ENCODE peak calls at places on chromosomes 16 and 17, in four cellular contexts. U, Y, C and X are unnamed samples.

GRCh38 chr17:64148017-64148631 is 18.2 kb upstream of the ERN1 start:
- DNase-seq in U (no peak), Y (no peak), C (peak; percentile 41), X (no peak)

GRCh38 chr16:55250641-55251550 is 73.1 kb upstream of the IRX6 start:
- DNase-seq in U (no peak), Y (no peak), C (no peak), X (no peak)

GRCh38 chr16:83356266-83356665 is 451.5 kb upstream of the HSBP1 start:
- DNase-seq in U (no peak), Y (no peak), C (peak; percentile 61), X (no peak)

GRCh38 chr16:74776926-74777325 is 2.3 kb upstream of the FA2H start:
- DNase-seq in U (no peak), Y (no peak), C (no peak), X (no peak)

GRCh38 chr16:27025581-27025980 is 41.1 kb upstream of the C16orf82 start:
- DNase-seq in U (no peak), Y (no peak), C (no peak), X (no peak)

GRCh38 chr16:57863434-57864160 is 61.3 kb upstream of the KIFC3 start:
- DNase-seq in U (peak; percentile 61), Y (no peak), C (peak; percentile 98), X (no peak)

GRCh38 chr17:9350083-9350482 is 225.5 kb downstream of the STX8 start:
- DNase-seq in U (no peak), Y (no peak), C (no peak), X (no peak)

GRCh38 chr17:45261577-45262515 is at the start of gene SPATA32:
- DNase-seq in U (peak; percentile 76), Y (peak; percentile 91), C (peak; percentile 18), X (peak; percentile 25)

GRCh38 chr17:1492249-1493206 is at the start of gene MYO1C:
- DNase-seq in U (peak; percentile 51), Y (peak; percentile 87), C (no peak), X (no peak)

GRCh38 chr17:46836500-46836899 is 14.9 kb upstream of the WNT9B start:
- DNase-seq in U (peak; percentile 29), Y (no peak), C (no peak), X (no peak)

GRCh38 chr17:61687769-61688168 is 96.8 kb upstream of the NACA2 start:
- DNase-seq in U (no peak), Y (no peak), C (no peak), X (no peak)
- H3K4me1 ChIP-seq in U (no peaks in the 10 kb centered on the region), Y (no peaks in the 10 kb centered on the region), C (no peaks in the 10 kb centered on the region), X (no peaks in the 10 kb centered on the region)

DNA sequence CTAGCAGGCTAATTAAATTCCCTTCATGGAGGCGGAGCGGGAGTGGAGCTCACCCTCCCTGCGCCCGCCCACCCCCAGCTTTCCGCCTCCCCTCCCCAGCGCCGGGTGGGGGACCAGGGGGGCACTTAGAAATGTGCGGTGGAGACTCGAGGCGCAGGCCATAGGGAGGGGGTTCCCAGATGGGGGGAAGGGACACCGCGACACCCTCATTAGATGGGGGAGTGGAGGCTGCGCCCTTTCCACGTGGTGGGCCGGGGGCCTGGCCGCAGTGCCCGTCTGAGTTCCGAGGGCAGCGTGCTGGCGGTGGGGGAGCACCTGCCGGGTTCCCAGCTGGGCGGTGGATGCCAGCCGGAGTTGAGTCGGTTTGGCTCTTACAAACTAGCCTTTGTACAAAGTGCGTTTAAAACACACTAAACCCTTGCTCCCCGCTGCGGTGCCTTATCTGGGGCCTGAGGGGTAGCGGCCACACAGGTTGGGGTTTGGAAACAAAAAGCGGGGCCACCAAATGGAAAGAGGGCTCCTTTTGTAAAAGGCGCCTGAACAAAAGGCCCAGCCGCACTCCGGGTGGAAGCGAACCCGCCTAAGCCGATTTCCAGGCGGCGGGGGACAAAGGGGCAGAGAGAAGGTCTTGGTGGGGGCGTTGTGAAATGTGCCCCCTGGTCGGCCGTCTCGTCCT is 1.4 kb downstream of the GSE1 start:
- DNase-seq in U (no peak), Y (peak; percentile 83), C (no peak), X (no peak)
- H3K4me1 ChIP-seq in U (peaks cover 56% of the 10 kb centered on the region), Y (peaks cover 82% of the 10 kb centered on the region), C (peaks cover 65% of the 10 kb centered on the region), X (peaks cover 56% of the 10 kb centered on the region)

DNA sequence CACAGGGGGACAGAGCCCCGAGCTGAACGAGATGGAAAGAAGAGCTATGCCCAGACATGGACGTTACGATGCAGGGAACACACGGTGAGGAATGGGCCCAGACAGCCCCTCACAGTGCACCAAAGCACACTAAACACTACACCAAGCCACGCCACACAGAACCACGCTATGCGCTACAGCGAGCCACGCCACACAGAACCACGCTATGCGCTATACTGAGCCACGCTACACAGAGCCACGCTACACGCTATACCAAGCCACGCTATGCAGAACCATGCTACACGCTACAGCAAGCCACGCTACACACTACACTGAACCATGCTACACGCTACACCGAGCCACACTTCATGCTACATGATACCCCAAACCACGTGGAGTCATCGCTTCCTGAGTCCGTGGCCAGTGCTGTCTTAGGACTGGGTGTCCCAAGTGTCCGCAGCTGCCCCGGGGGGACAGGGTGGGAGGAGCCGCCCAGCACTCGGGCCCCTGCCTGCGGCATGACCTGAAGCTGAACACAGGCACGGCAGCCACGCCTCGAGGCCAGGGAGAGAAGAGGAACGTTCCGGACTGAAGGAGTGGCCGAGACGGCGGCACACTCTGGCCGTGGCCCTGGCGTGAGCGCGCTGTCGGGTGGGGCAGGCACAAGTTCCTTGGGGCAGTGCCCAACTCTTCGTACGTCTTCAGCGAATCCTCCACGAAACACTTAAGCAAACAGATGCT is 61.3 kb downstream of the LMF1 start:
- DNase-seq in U (peak; percentile 39), Y (peak; percentile 79), C (no peak), X (no peak)
- H3K4me1 ChIP-seq in U (no peaks in the 10 kb centered on the region), Y (no peaks in the 10 kb centered on the region), C (no peaks in the 10 kb centered on the region), X (no peaks in the 10 kb centered on the region)

DNA sequence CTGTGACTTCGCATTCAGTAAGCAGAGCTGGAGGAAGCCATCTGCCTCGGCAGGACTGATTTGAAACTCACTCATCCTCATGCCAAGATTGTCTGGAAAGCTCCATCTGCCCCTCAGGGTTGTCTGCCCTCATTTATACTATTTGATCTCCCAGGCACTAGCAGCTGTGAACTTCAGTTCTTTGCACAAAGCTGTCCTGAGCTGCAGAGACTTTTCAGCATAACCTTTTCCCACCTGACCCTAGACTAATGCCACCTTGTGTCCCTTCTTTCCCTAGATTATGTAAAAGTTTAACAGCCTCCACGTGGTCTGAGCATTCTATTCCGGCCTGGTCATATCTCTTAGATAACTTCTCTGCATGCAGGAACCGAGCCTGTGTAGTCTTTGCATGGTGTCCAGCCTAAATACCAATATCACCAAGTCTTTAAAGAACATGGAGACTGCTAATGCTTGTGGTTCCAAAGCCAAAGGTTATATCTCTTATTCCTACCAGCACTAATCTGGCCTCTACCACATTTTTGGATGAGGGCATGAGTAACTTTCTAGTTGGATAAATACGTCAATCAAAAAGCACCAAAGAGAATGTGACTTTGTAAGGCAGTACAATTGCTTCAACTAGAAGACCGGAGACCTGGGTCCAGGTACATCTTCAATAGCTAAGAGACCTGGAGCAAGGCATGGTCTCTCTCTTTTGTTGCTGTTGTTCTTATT is 29.1 kb downstream of the STAT5A start:
- DNase-seq in U (no peak), Y (no peak), C (no peak), X (no peak)
- H3K4me1 ChIP-seq in U (peaks cover 4% of the 10 kb centered on the region), Y (peaks cover 25% of the 10 kb centered on the region), C (no peaks in the 10 kb centered on the region), X (peaks cover 44% of the 10 kb centered on the region)

GRCh38 chr17:78921437-78921971 is 3.7 kb downstream of the TIMP2 start:
- DNase-seq in U (peak; percentile 58), Y (no peak), C (no peak), X (no peak)

GRCh38 chr17:78919816-78920516 is 5.2 kb downstream of the TIMP2 start:
- DNase-seq in U (peak; percentile 41), Y (no peak), C (no peak), X (no peak)

GRCh38 chr17:78920528-78920927 is 4.7 kb downstream of the TIMP2 start:
- DNase-seq in U (no peak), Y (no peak), C (no peak), X (no peak)

GRCh38 chr17:78917451-78918307 is 7.5 kb downstream of the TIMP2 start:
- DNase-seq in U (peak; percentile 41), Y (no peak), C (no peak), X (no peak)

GRCh38 chr17:78918979-78919378 is 6.2 kb downstream of the TIMP2 start:
- DNase-seq in U (peak; percentile 37), Y (no peak), C (no peak), X (no peak)
- H3K4me1 ChIP-seq in U (peaks cover 11% of the 10 kb centered on the region), Y (peaks cover 62% of the 10 kb centered on the region), C (peaks cover 7% of the 10 kb centered on the region), X (peaks cover 5% of the 10 kb centered on the region)